ENCODE peak calls at places on chromosomes 6 and 20, in ten cellular contexts. X, N, K, O, Z, C, W, Q, T and U are unnamed samples.

GRCh38 chr6:14767176-14767575 is 478.7 kb upstream of the JARID2 start:
- DNase-seq in X (no peak), N (no peak), K (no peak), O (no peak), Z (no peak), C (no peak), W (no peak), Q (no peak), T (no peak), U (peak)

GRCh38 chr20:56697476-56697875 is 68.4 kb downstream of the TFAP2C start:
- DNase-seq in X (no peak), N (no peak), K (no peak), O (no peak), Z (no peak), C (no peak), W (no peak), Q (no peak), T (no peak), U (no peak)

GRCh38 chr6:7147051-7147671 is 39.4 kb downstream of the RREB1 start:
- DNase-seq in X (no peak), N (no peak), K (no peak), O (no peak), Z (peak), C (no peak), W (no peak), Q (no peak), T (no peak), U (no peak)

GRCh38 chr20:10259166-10259565 is 40.5 kb downstream of the SNAP25 start:
- DNase-seq in X (no peak), N (no peak), K (no peak), O (no peak), Z (no peak), C (no peak), W (no peak), Q (no peak), T (no peak), U (peak)

GRCh38 chr6:82208914-82209313 is 38.6 kb downstream of the IBTK start:
- DNase-seq in X (no peak), N (no peak), K (no peak), O (no peak), Z (no peak), C (no peak), W (no peak), Q (no peak), T (no peak), U (no peak)

GRCh38 chr6:3280866-3281465 is 22.2 kb downstream of the PSMG4 start:
- DNase-seq in X (no peak), N (no peak), K (no peak), O (no peak), Z (peak), C (no peak), W (no peak), Q (no peak), T (no peak), U (no peak)

GRCh38 chr6:74115674-74116073 is 419.7 kb downstream of the CD109 start:
- DNase-seq in X (no peak), N (no peak), K (no peak), O (no peak), Z (no peak), C (no peak), W (no peak), Q (no peak), T (no peak), U (no peak)

GRCh38 chr6:3517350-3517749 is 60.5 kb upstream of the SLC22A23 start:
- DNase-seq in X (no peak), N (no peak), K (no peak), O (no peak), Z (peak), C (no peak), W (no peak), Q (peak), T (no peak), U (no peak)

GRCh38 chr6:138109042-138109997 is 2.1 kb upstream of the PERP start:
- DNase-seq in X (peak), N (peak), K (peak), O (peak), Z (peak), C (peak), W (peak), Q (no peak), T (peak), U (peak)

GRCh38 chr6:150142657-150143501 is at the start of gene PPP1R14C:
- DNase-seq in X (no peak), N (peak), K (no peak), O (peak), Z (no peak), C (peak), W (peak), Q (no peak), T (no peak), U (peak)

GRCh38 chr20:21234816-21235215 is 68.3 kb upstream of the XRN2 start:
- DNase-seq in X (no peak), N (no peak), K (no peak), O (no peak), Z (no peak), C (no peak), W (peak), Q (no peak), T (no peak), U (peak)

GRCh38 chr6:34360556-34360955 is 31.9 kb downstream of the NUDT3 start:
- DNase-seq in X (no peak), N (no peak), K (peak), O (no peak), Z (peak), C (no peak), W (no peak), Q (peak), T (no peak), U (no peak)

GRCh38 chr6:30881987-30882763 is 2.1 kb upstream of the DDR1 start:
- DNase-seq in X (no peak), N (peak), K (no peak), O (no peak), Z (peak), C (no peak), W (no peak), Q (no peak), T (no peak), U (no peak)

GRCh38 chr20:32040142-32040953 is 11.7 kb upstream of the HCK start:
- DNase-seq in X (no peak), N (peak), K (no peak), O (no peak), Z (no peak), C (no peak), W (no peak), Q (no peak), T (no peak), U (no peak)

GRCh38 chr6:39938773-39939381 is 4.6 kb upstream of the MOCS1 start:
- DNase-seq in X (no peak), N (no peak), K (no peak), O (no peak), Z (no peak), C (no peak), W (no peak), Q (no peak), T (no peak), U (no peak)

GRCh38 chr6:56752009-56752408 is 109.3 kb upstream of the DST start:
- DNase-seq in X (no peak), N (no peak), K (no peak), O (no peak), Z (peak), C (no peak), W (no peak), Q (no peak), T (no peak), U (no peak)

GRCh38 chr6:144006731-144007454 is 1.2 kb downstream of the PLAGL1 start:
- DNase-seq in X (no peak), N (no peak), K (peak), O (no peak), Z (peak), C (no peak), W (no peak), Q (no peak), T (peak), U (peak)

GRCh38 chr20:33681728-33682353 is 4.3 kb downstream of the E2F1 start:
- DNase-seq in X (no peak), N (no peak), K (no peak), O (no peak), Z (no peak), C (no peak), W (no peak), Q (no peak), T (no peak), U (no peak)

GRCh38 chr20:33578510-33578909 is 83.6 kb upstream of the C20orf144 start:
- DNase-seq in X (no peak), N (no peak), K (no peak), O (no peak), Z (peak), C (no peak), W (no peak), Q (peak), T (no peak), U (no peak)

GRCh38 chr20:10469599-10469998 is 34.5 kb downstream of the SLX4IP start:
- DNase-seq in X (peak), N (peak), K (peak), O (no peak), Z (peak), C (no peak), W (no peak), Q (peak), T (no peak), U (peak)

GRCh38 chr6:33343953-33344611 is 26.5 kb upstream of the ZBTB22 start:
- DNase-seq in X (no peak), N (peak), K (no peak), O (no peak), Z (no peak), C (no peak), W (no peak), Q (no peak), T (peak), U (no peak)